ENCODE peak calls at places on chromosomes 5 and 9, in five cellular contexts. K, Z, E, Y and L are unnamed samples.
A peak's percentile ranks its signal among the peaks of the same experiment; 100 is the strongest.

GRCh38 chr5:74394543-74394923 is 246.0 kb downstream of the ENC1 start:
- DNase-seq in Z (no peak), Y (no peak), E (no peak), K (no peak), L (peak; percentile 20)

GRCh38 chr5:62143268-62144229 is 162.5 kb upstream of the KIF2A start:
- DNase-seq in Z (peak; percentile 33), Y (no peak), K (no peak), E (no peak), L (peak; percentile 13)

GRCh38 chr9:136052991-136053756 is 41.9 kb downstream of the NACC2 start:
- DNase-seq in K (no peak), Y (no peak), E (no peak), Z (peak; percentile 11), L (peak; percentile 14)

GRCh38 chr9:95509851-95510529 is 6.8 kb downstream of the PTCH1 start:
- DNase-seq in Y (no peak), E (no peak), Z (peak; percentile 40), K (no peak), L (no peak)

GRCh38 chr9:131992906-131993657 is 86.6 kb downstream of the MED27 start:
- DNase-seq in Z (no peak), K (no peak), Y (no peak), E (no peak), L (no peak)

GRCh38 chr9:110755179-110755578 is 86.6 kb downstream of the MUSK start:
- DNase-seq in K (no peak), E (no peak), Y (no peak), Z (no peak), L (no peak)

GRCh38 chr9:133584559-133585476 is 24.4 kb downstream of the FAM163B start:
- DNase-seq in Z (no peak), E (no peak), K (no peak), Y (no peak), L (no peak)

GRCh38 chr9:18824095-18824666 is 208.8 kb downstream of the SAXO1 start:
- DNase-seq in Z (peak; percentile 31), K (no peak), Y (no peak), E (no peak), L (peak; percentile 19)

GRCh38 chr5:175745212-175745611 is 87.3 kb downstream of the HRH2 start:
- DNase-seq in K (no peak), Z (no peak), Y (no peak), E (no peak), L (peak; percentile 50)

GRCh38 chr5:94021246-94021645 is 279.8 kb upstream of the POU5F2 start:
- DNase-seq in Y (no peak), Z (peak; percentile 84), K (peak; percentile 64), E (no peak), L (peak; percentile 73)

GRCh38 chr9:136244116-136244775 is 1.4 kb downstream of the QSOX2 start:
- DNase-seq in Y (peak; percentile 76), K (no peak), E (no peak), Z (no peak), L (peak; percentile 84)

GRCh38 chr9:136685216-136685615 is 2.0 kb downstream of the AGPAT2 start:
- DNase-seq in Y (no peak), E (no peak), Z (no peak), K (no peak), L (no peak)

GRCh38 chr5:53890490-53890889 is 330.1 kb downstream of the NDUFS4 start:
- DNase-seq in Y (no peak), K (no peak), E (no peak), Z (no peak), L (no peak)

GRCh38 chr5:178186417-178186816 is 754 bp downstream of the GMCL2 start:
- DNase-seq in Y (no peak), Z (no peak), K (no peak), E (no peak), L (no peak)

GRCh38 chr9:2620876-2621677 is 510 bp upstream of the VLDLR start:
- DNase-seq in E (peak; percentile 9), K (peak; percentile 79), Z (peak; percentile 58), Y (no peak), L (peak; percentile 36)

GRCh38 chr5:53965459-53965858 is 344.9 kb downstream of the ARL15 start:
- DNase-seq in Y (no peak), E (no peak), Z (no peak), K (no peak), L (no peak)

GRCh38 chr5:158224200-158224599 is 365.3 kb upstream of the CLINT1 start:
- DNase-seq in Z (no peak), E (no peak), Y (no peak), K (no peak), L (no peak)

GRCh38 chr9:99253772-99254431 is 31.8 kb downstream of the SEC61B start:
- DNase-seq in K (no peak), Y (peak; percentile 90), E (peak; percentile 19), Z (no peak), L (no peak)

GRCh38 chr5:76376141-76376900 is 26.8 kb upstream of the IQGAP2 start:
- DNase-seq in E (no peak), K (no peak), Z (no peak), Y (no peak), L (no peak)

GRCh38 chr9:73137914-73138313 is 13.8 kb upstream of the ANXA1 start:
- DNase-seq in Y (no peak), Z (no peak), E (no peak), K (no peak), L (no peak)

GRCh38 chr5:151950681-151951080 is 26.0 kb upstream of the GLRA1 start:
- DNase-seq in Y (no peak), K (no peak), Z (no peak), E (no peak), L (no peak)

GRCh38 chr9:131762356-131762932 is 22.6 kb upstream of the RAPGEF1 start:
- DNase-seq in K (peak; percentile 77), E (peak; percentile 87), Y (no peak), Z (peak; percentile 47), L (peak; percentile 41)

GRCh38 chr9:5628530-5629311 is at the start of gene RIC1:
- DNase-seq in E (peak; percentile 91), Y (peak; percentile 67), Z (peak; percentile 94), K (peak; percentile 94), L (peak; percentile 81)

GRCh38 chr9:108654566-108654965 is 201.2 kb downstream of the ACTL7B start:
- DNase-seq in E (no peak), K (no peak), Y (no peak), Z (no peak), L (no peak)

GRCh38 chr9:130030821-130031481 is 12.0 kb downstream of the FNBP1 start:
- DNase-seq in K (no peak), E (no peak), Z (no peak), Y (no peak), L (peak; percentile 28)

GRCh38 chr9:129836342-129837007 is 1.2 kb downstream of the USP20 start:
- DNase-seq in Z (no peak), K (peak; percentile 14), E (no peak), Y (no peak), L (no peak)

GRCh38 chr5:36777105-36777757 is 99.3 kb upstream of the NIPBL start:
- DNase-seq in K (peak; percentile 34), Y (no peak), Z (peak; percentile 50), E (peak; percentile 38), L (peak; percentile 27)

GRCh38 chr5:21097661-21098060 is 1109.7 kb upstream of the CDH18 start:
- DNase-seq in Y (no peak), K (no peak), E (no peak), Z (no peak), L (no peak)

GRCh38 chr5:2465383-2465782 is 286.1 kb downstream of the IRX2 start:
- DNase-seq in E (no peak), Z (no peak), Y (no peak), K (no peak), L (no peak)

GRCh38 chr9:131927092-131927491 is 152.6 kb downstream of the MED27 start:
- DNase-seq in E (no peak), Z (no peak), Y (no peak), K (no peak), L (no peak)

GRCh38 chr9:130888146-130888885 is 8.3 kb downstream of the QRFP start:
- DNase-seq in E (no peak), Z (no peak), K (no peak), Y (no peak), L (no peak)

GRCh38 chr9:122572456-122572855 is 10.7 kb downstream of the OR1L8 start:
- DNase-seq in Z (no peak), K (no peak), Y (no peak), E (no peak), L (no peak)

GRCh38 chr5:18238321-18238720 is 604.1 kb downstream of the TAF11L14 start:
- DNase-seq in Z (no peak), E (no peak), K (no peak), Y (no peak), L (no peak)

GRCh38 chr5:18244309-18244708 is 610.0 kb downstream of the TAF11L14 start:
- DNase-seq in Y (no peak), K (no peak), E (no peak), Z (no peak), L (no peak)

DNA sequence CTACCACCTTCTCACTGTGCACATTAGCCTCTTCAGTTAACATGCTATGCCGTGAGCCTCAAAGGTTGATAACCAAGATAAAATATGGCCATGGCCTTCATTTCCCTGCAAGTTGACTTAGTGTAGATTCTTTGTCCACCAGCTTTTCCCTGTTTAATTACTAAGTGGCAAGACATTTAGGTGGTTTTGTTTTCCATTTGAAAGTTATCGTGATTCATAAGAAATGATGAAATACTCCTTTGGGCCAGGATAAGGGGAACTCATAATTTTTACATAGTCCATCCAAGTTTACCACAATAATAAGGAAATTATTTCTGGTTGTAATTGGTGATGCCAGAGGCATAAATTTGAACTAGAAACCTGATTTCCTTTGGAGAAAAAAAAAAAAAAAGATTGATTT is 609.6 kb downstream of the TAF11L14 start:
- DNase-seq in E (no peak), Z (no peak), Y (no peak), K (no peak), L (no peak)
- TF ChIP-seq MYC in E (no peak), Z (no peak), Y (no peak), K (no peak), L (no peak)

GRCh38 chr5:144142030-144142825 is 28.2 kb downstream of the YIPF5 start:
- DNase-seq in Z (peak; percentile 68), Y (peak; percentile 25), E (peak; percentile 25), K (peak; percentile 44), L (peak; percentile 23)
- H3K4me2 ChIP-seq in Z (no peak overlapping the region), Y (peak overlapping the region; percentile 64), E (no peak overlapping the region), K (peak overlapping the region; percentile 28), L (no peak overlapping the region)

GRCh38 chr5:114101153-114101552 is 260.7 kb upstream of the KCNN2 start:
- DNase-seq in K (peak; percentile 13), Z (peak; percentile 37), Y (no peak), E (peak; percentile 11), L (peak; percentile 15)
- TF ChIP-seq MYC in K (no peak), Z (no peak), Y (no peak), E (no peak), L (no peak)

DNA sequence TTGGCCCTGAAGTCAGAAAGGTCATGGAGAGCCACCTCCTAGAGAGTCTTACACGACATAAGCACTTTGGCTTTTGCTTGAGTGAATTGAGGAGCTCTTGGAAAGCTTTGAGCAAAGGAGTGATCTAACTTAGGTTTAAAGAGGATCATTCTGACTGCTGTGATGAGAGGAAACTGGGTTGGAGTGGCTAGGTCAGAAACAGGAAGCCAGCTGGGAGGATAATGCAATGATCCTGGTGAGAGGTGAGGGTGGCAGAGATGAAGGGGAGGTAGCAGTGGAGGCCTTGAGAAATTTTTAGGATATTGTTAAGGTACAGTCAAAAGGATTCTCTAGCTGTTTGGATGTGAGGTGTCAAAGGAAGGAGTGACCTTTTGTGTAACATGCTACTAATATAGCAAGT is 32.2 kb upstream of the ROPN1L start:
- DNase-seq in Y (no peak), E (no peak), K (no peak), Z (no peak), L (no peak)
- H3K4me2 ChIP-seq in Y (no peak overlapping the region), E (no peak overlapping the region), K (no peak overlapping the region), Z (no peak overlapping the region), L (no peak overlapping the region)